ENCODE peak calls at places on chromosomes 7 and 10, in nine cellular contexts. C is posterior cingulate gyrus, Z is astrocyte, E is iris pigment epithelial cell, R is COR-L47, D is C1 segment of cervical spinal cord, H is AG20443, B is T-helper 1 cell, P is T47D. Q is an unnamed sample.

GRCh38 chr7:55794527-55794926 is 68.0 kb downstream of the SEPTIN14 start:
- DNase-seq in C (no peak), Z (no peak), E (no peak), R (no peak), D (no peak), H (no peak), B (no peak), P (no peak), Q (no peak)

GRCh38 chr10:86252573-86252972 is 114.0 kb downstream of the GRID1 start:
- DNase-seq in C (no peak), Z (no peak), E (no peak), R (no peak), D (no peak), H (no peak), B (no peak), P (no peak), Q (no peak)

GRCh38 chr10:29859521-29860130 is 199.8 kb downstream of the JCAD start:
- DNase-seq in C (no peak), Z (peak), E (no peak), R (no peak), D (no peak), H (peak), B (no peak), P (no peak), Q (peak)

GRCh38 chr10:78218833-78219490 is 185.3 kb downstream of the RPS24 start:
- DNase-seq in C (no peak), Z (no peak), E (no peak), R (peak), D (no peak), H (no peak), B (no peak), P (no peak), Q (no peak)

GRCh38 chr10:55668326-55668922 is 692.6 kb downstream of the ZWINT start:
- DNase-seq in C (no peak), Z (no peak), E (no peak), R (no peak), D (no peak), H (no peak), B (no peak), P (no peak), Q (no peak)

GRCh38 chr7:138359891-138360582 is 100.0 kb upstream of the TRIM24 start:
- DNase-seq in C (no peak), Z (no peak), E (no peak), R (no peak), D (no peak), H (no peak), B (no peak), P (no peak), Q (no peak)

GRCh38 chr10:42769653-42770052 is 12.9 kb upstream of the BMS1 start:
- DNase-seq in C (no peak), Z (no peak), E (no peak), R (no peak), D (no peak), H (peak), B (no peak), P (peak), Q (no peak)

GRCh38 chr10:78390051-78390450 is 356.4 kb downstream of the RPS24 start:
- DNase-seq in C (no peak), Z (no peak), E (no peak), R (no peak), D (no peak), H (no peak), B (no peak), P (no peak), Q (no peak)

GRCh38 chr7:143331179-143331825 is 15.4 kb downstream of the CLCN1 start:
- DNase-seq in C (no peak), Z (peak), E (peak), R (no peak), D (no peak), H (peak), B (no peak), P (no peak), Q (peak)

GRCh38 chr7:7131273-7131672 is 51.1 kb upstream of the C1GALT1 start:
- DNase-seq in C (no peak), Z (no peak), E (no peak), R (no peak), D (no peak), H (peak), B (no peak), P (no peak), Q (no peak)

GRCh38 chr10:12308976-12309375 is 40.4 kb upstream of the CAMK1D start:
- DNase-seq in C (no peak), Z (no peak), E (no peak), R (no peak), D (no peak), H (no peak), B (no peak), P (no peak), Q (no peak)